ENCODE peak calls at places on chromosome 21, in six cellular contexts. O is GM23248, A is gastrocnemius medialis, I is upper lobe of right lung, R is esophagus muscularis mucosa, X is neuronal stem cell. Z is an unnamed sample. For H3K27me3, the result is how much of the 10 kb centered on the place peaks cover.

GRCh38 chr21:17930102-17930501 is 110.9 kb upstream of the C21orf91 start:
- DNase-seq in O (no peak), A (no peak), I (no peak), R (no peak), X (no peak), Z (no peak)

GRCh38 chr21:38956791-38957571 is 151.3 kb downstream of the ETS2 start:
- DNase-seq in O (peak), A (no peak), I (no peak), R (no peak), X (no peak), Z (no peak)

GRCh38 chr21:38965241-38965640 is 159.5 kb downstream of the ETS2 start:
- DNase-seq in O (peak), A (no peak), I (no peak), R (no peak), X (no peak), Z (no peak)

GRCh38 chr21:31558839-31559367 is 100.6 kb upstream of the SOD1 start:
- DNase-seq in O (peak), A (peak), I (peak), R (peak), X (peak), Z (no peak)

GRCh38 chr21:31744162-31744800 is 12.4 kb upstream of the SCAF4 start:
- DNase-seq in O (no peak), A (no peak), I (no peak), R (no peak), X (no peak), Z (no peak)

GRCh38 chr21:39144191-39144590 is 39.1 kb downstream of the PSMG1 start:
- DNase-seq in O (no peak), A (no peak), I (no peak), R (no peak), X (no peak), Z (no peak)

GRCh38 chr21:17931080-17931479 is 111.9 kb upstream of the C21orf91 start:
- DNase-seq in O (no peak), A (no peak), I (no peak), R (no peak), X (no peak), Z (no peak)

GRCh38 chr21:30689822-30690221 is 28.8 kb downstream of the KRTAP21-3 start:
- DNase-seq in O (no peak), A (no peak), I (no peak), R (no peak), X (no peak), Z (no peak)

GRCh38 chr21:42764883-42765282 is 111.5 kb downstream of the PDE9A start:
- DNase-seq in O (no peak), A (no peak), I (no peak), R (no peak), X (no peak), Z (no peak)

GRCh38 chr21:34023691-34024381 is 49.5 kb upstream of the MRPS6 start:
- DNase-seq in O (no peak), A (no peak), I (no peak), R (no peak), X (no peak), Z (no peak)

GRCh38 chr21:39562791-39563770 is 49.7 kb upstream of the B3GALT5 start:
- DNase-seq in O (peak), A (no peak), I (no peak), R (peak), X (no peak), Z (no peak)

GRCh38 chr21:20882462-20883415 is 115.5 kb upstream of the NCAM2 start:
- DNase-seq in O (peak), A (no peak), I (no peak), R (no peak), X (peak), Z (no peak)

GRCh38 chr21:39316729-39317128 is 3.3 kb upstream of the BRWD1 start:
- DNase-seq in O (peak), A (no peak), I (no peak), R (no peak), X (no peak), Z (no peak)

GRCh38 chr21:46550511-46550941 is 54.4 kb downstream of the S100B start:
- DNase-seq in O (no peak), A (no peak), I (no peak), R (peak), X (no peak), Z (no peak)

GRCh38 chr21:39556176-39556575 is 56.6 kb upstream of the B3GALT5 start:
- DNase-seq in O (no peak), A (no peak), I (no peak), R (no peak), X (peak), Z (no peak)

GRCh38 chr21:17089121-17089520 is 423.7 kb upstream of the CXADR start:
- DNase-seq in O (no peak), A (no peak), I (no peak), R (no peak), X (no peak), Z (no peak)

GRCh38 chr21:18744840-18745239 is 341.3 kb upstream of the TMPRSS15 start:
- DNase-seq in O (no peak), A (no peak), I (no peak), R (no peak), X (no peak), Z (no peak)

GRCh38 chr21:42309753-42310213 is 5.4 kb downstream of the TFF3 start:
- DNase-seq in O (peak), A (no peak), I (peak), R (no peak), X (peak), Z (no peak)

GRCh38 chr21:41307219-41307618 is 9.4 kb upstream of the FAM3B start:
- DNase-seq in O (no peak), A (no peak), I (no peak), R (no peak), X (no peak), Z (no peak)
- H3K27me3 ChIP-seq in O (under half), A (under half), I (under half), R (under half), X (under half), Z (under half)

DNA sequence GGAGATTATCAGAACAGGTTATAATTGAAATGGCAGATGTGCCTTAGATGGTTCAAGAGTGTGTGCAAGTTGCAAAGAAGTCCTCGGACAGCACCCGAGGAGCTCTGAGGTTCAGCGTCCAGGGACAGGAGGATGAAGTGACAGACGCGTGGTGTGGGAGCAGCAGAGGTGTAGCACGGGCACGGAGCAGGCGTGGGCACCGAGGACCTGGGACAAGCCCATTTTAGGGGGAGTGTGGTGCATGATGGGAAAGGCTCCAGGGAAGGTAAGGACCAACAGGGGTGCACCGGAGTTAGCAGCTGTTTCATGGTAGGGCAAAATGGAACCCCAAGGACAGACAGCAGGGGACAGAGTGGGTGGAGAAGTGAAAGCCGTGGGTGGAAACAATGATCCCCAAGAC is 56.3 kb upstream of the BACE2 start:
- DNase-seq in O (no peak), A (no peak), I (no peak), R (no peak), X (no peak), Z (no peak)
- H3K27me3 ChIP-seq in O (under half), A (under half), I (under half), R (under half), X (under half), Z (under half)

DNA sequence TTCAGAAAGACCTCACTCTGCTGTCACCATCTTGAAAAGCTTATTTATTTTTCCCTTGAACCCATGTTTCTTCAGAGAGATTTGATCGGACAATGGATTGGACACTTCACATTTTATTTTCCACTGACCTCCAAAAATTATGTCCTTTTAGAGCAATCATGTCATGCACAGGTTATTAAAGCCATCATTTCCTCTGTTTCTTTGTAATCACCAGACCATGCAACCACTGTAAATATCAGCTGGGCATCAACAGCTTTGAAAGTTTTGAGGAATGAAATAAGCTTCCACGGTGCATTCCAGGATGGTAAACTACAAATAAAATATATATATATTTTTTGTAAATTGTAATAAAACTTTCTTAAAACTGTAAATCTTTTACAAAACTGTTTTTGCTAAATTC is 144.1 kb upstream of the ADAMTS5 start:
- DNase-seq in O (no peak), A (no peak), I (no peak), R (no peak), X (no peak), Z (no peak)
- H3K27me3 ChIP-seq in O (under half), A (under half), I (under half), R (under half), X (under half), Z (under half)

GRCh38 chr21:45494135-45494850 is 47.9 kb downstream of the SLC19A1 start:
- DNase-seq in O (no peak), A (no peak), I (no peak), R (no peak), X (no peak), Z (no peak)
- H3K27me3 ChIP-seq in O (under half), A (under half), I (under half), R (under half), X (under half), Z (under half)

DNA sequence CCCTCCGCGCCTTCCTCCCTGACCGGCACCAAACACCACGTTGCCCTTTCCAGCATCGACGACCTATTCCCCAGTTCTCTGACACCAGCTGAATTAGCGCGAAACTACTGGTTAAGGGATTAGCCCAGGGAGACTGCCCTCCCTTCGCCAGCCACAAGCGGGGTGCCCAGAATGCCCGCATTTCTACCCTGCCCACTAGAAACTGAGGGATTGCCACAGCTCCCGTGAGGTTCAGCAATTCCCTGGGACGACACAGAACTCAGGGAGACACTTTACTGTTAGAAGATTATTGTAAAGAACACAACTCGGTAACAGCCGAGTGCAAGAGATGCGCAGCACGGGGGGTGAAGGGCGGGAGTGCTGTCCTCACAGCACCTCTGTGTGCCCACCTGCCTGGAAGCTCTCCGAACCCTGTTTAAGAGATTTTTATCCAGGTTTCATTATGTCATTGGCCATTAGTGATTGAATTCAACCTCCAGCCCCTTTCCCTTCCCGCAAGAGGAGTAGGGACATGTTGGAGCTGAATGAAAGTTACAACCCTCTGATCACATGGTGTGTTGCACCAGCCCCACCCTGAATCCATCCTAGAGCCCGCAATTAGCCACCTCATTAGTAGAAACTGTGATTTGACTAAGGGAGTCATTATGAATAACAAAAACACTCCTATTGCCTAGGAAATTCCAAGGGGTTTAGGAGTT is 15.8 kb upstream of the RIPPLY3 start:
- DNase-seq in O (no peak), A (no peak), I (peak), R (no peak), X (no peak), Z (no peak)
- H3K27me3 ChIP-seq in O (under half), A (under half), I (under half), R (under half), X (under half), Z (under half)

GRCh38 chr21:35037384-35038105 is 11.6 kb downstream of the RUNX1 start:
- DNase-seq in O (no peak), A (no peak), I (no peak), R (no peak), X (no peak), Z (no peak)
- H3K27me3 ChIP-seq in O (under half), A (under half), I (under half), R (under half), X (under half), Z (under half)

DNA sequence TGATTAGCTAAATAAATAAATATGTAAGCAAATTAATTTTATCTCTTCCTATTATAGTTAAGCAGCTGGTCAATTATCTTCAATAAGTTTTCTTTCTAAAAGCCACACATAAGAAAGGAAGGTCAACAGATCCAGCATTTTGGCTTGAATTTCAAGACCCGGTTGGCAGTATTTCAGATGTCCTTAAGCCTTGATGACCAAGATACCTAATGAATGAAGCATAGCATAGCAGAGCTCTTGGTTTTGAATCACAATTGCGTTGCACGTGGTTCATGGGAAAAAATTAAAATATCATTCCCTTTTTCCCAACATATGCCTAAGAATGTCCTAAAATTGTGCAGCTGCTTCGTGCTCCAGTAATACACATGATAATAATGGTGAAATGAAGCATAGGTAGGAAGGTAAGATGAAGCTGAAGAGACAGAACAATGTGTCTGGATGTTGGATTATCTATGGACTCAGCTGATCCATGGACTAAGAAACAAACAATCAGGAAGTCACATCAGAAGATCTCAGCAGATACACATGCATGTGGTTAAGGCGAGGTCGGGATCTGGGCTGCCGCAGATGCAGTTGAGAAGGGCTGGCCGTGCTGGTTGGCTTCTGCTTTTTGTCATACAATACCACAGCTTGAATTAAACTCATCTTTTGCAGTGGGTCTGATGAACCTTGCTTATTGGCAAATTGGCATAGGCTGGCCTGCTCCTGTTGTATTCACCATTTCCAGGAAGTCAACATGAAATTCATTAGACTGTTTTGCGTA is 284.9 kb upstream of the RUNX1 start:
- DNase-seq in O (peak), A (no peak), I (peak), R (peak), X (no peak), Z (no peak)
- H3K27me3 ChIP-seq in O (under half), A (under half), I (under half), R (under half), X (under half), Z (under half)

GRCh38 chr21:36709868-36710728 is 11.2 kb downstream of the SIM2 start:
- DNase-seq in O (no peak), A (no peak), I (peak), R (no peak), X (peak), Z (no peak)
- H3K27me3 ChIP-seq in O (half or more), A (under half), I (half or more), R (under half), X (half or more), Z (under half)

GRCh38 chr21:28339403-28339802 is 653.3 kb downstream of the LTN1 start:
- DNase-seq in O (no peak), A (no peak), I (no peak), R (no peak), X (no peak), Z (no peak)
- H3K27me3 ChIP-seq in O (under half), A (under half), I (under half), R (under half), X (under half), Z (under half)

Z was measured in thoracic aorta.